ENCODE peak calls at places on chromosomes 13 and 19, in five cellular contexts. R, O, C, E and J are unnamed samples.

GRCh38 chr19:30444686-30445232 is 72.6 kb downstream of the ZNF536 start:
- DNase-seq in R (no peak), O (no peak), C (no peak), E (no peak), J (no peak)

GRCh38 chr13:97000295-97000925 is 6.1 kb upstream of the OXGR1 start:
- DNase-seq in R (no peak), O (no peak), C (no peak), E (peak), J (no peak)

GRCh38 chr13:49679244-49679643 is 12.0 kb downstream of the EBPL start:
- DNase-seq in R (no peak), O (no peak), C (no peak), E (no peak), J (no peak)

GRCh38 chr13:45409993-45410392 is 8.2 kb downstream of the SLC25A30 start:
- DNase-seq in R (no peak), O (no peak), C (no peak), E (no peak), J (no peak)

GRCh38 chr13:45102136-45102802 is 18.0 kb upstream of the GTF2F2 start:
- DNase-seq in R (peak), O (no peak), C (peak), E (no peak), J (no peak)

GRCh38 chr19:13244920-13245319 is 94.7 kb downstream of the IER2 start:
- DNase-seq in R (no peak), O (no peak), C (no peak), E (no peak), J (no peak)

GRCh38 chr19:868458-869244 is 9.2 kb downstream of the CFD start:
- DNase-seq in R (no peak), O (no peak), C (no peak), E (no peak), J (no peak)

GRCh38 chr19:13017306-13018036 is 22.2 kb downstream of the NFIX start:
- DNase-seq in R (no peak), O (no peak), C (no peak), E (no peak), J (no peak)

GRCh38 chr13:27170221-27170520 is 1.4 kb downstream of the USP12 start:
- DNase-seq in R (no peak), O (no peak), C (no peak), E (peak), J (no peak)

GRCh38 chr19:2327773-2328400 is 499 bp downstream of the LSM7 start:
- DNase-seq in R (peak), O (peak), C (peak), E (peak), J (peak)

GRCh38 chr19:28468701-28469459 is 744.1 kb downstream of the UQCRFS1 start:
- DNase-seq in R (no peak), O (no peak), C (no peak), E (peak), J (no peak)

GRCh38 chr13:109790951-109791605 is 4.7 kb upstream of the IRS2 start:
- DNase-seq in R (peak), O (peak), C (peak), E (peak), J (no peak)

GRCh38 chr13:90806905-90807304 is 540.6 kb upstream of the MIR17HG start:
- DNase-seq in R (no peak), O (no peak), C (no peak), E (no peak), J (no peak)

GRCh38 chr19:6259312-6259861 is 20.4 kb downstream of the MLLT1 start:
- DNase-seq in R (no peak), O (no peak), C (no peak), E (peak), J (no peak)

GRCh38 chr19:58154287-58154678 is 3.7 kb upstream of the ZNF329 start:
- DNase-seq in R (no peak), O (no peak), C (peak), E (peak), J (no peak)

GRCh38 chr19:47414469-47414868 is 4.9 kb downstream of the MEIS3 start:
- DNase-seq in R (no peak), O (no peak), C (peak), E (no peak), J (no peak)

GRCh38 chr13:110782185-110782584 is 68.7 kb downstream of the ING1 start:
- DNase-seq in R (no peak), O (no peak), C (no peak), E (no peak), J (no peak)

GRCh38 chr19:30557927-30558557 is 185.9 kb downstream of the ZNF536 start:
- DNase-seq in R (no peak), O (no peak), C (no peak), E (no peak), J (no peak)

GRCh38 chr19:3320853-3321252 is 45.5 kb upstream of the NFIC start:
- DNase-seq in R (no peak), O (no peak), C (no peak), E (no peak), J (no peak)

GRCh38 chr19:33194884-33195710 is 967 bp downstream of the LRP3 start:
- DNase-seq in R (no peak), O (no peak), C (no peak), E (peak), J (no peak)

GRCh38 chr19:44891016-44891882 is at the start of gene TOMM40:
- DNase-seq in R (peak), O (no peak), C (no peak), E (peak), J (no peak)